ENCODE peak calls at places on chromosome 2, in six cellular contexts. V is AML-193; Z is stimulated activated CD4-positive, alpha-beta T cell treated with anti-CD3 and anti-CD28 coated beads, Interleukin-1b, Interleukin-23, amount 100 ng/mL, for 48 hours; U is LoVo; L is ELF-1; A is GM10248. B is an unnamed sample.

GRCh38 chr2:37582371-37582770 is 89.1 kb downstream of the CDC42EP3 start:
- DNase-seq in V (no peak), Z (no peak), U (no peak), L (no peak), A (no peak), B (no peak)

GRCh38 chr2:145431181-145431951 is 911.4 kb upstream of the ZEB2 start:
- DNase-seq in V (no peak), Z (no peak), U (no peak), L (peak; percentile 73), A (no peak), B (peak; percentile 56)

GRCh38 chr2:46460991-46461715 is 18.2 kb upstream of the TMEM247 start:
- DNase-seq in V (peak; percentile 66), Z (peak; percentile 70), U (peak; percentile 59), L (peak; percentile 87), A (peak; percentile 71), B (peak; percentile 75)

GRCh38 chr2:30958571-30959220 is 151.4 kb upstream of the CAPN13 start:
- DNase-seq in V (no peak), Z (no peak), U (no peak), L (peak; percentile 55), A (no peak), B (no peak)

GRCh38 chr2:163943403-163944356 is 207.9 kb upstream of the FIGN start:
- DNase-seq in V (no peak), Z (no peak), U (no peak), L (peak; percentile 69), A (no peak), B (no peak)

GRCh38 chr2:72146357-72147302 is 1.0 kb downstream of the CYP26B1 start:
- DNase-seq in V (no peak), Z (no peak), U (no peak), L (peak; percentile 22), A (peak; percentile 27), B (peak; percentile 10)

GRCh38 chr2:19747310-19748072 is 154.3 kb downstream of the TTC32 start:
- DNase-seq in V (no peak), Z (no peak), U (no peak), L (no peak), A (no peak), B (no peak)

GRCh38 chr2:189336276-189336975 is 104.8 kb upstream of the WDR75 start:
- DNase-seq in V (no peak), Z (no peak), U (no peak), L (no peak), A (no peak), B (no peak)

GRCh38 chr2:200242553-200242952 is 63.9 kb upstream of the SPATS2L start:
- DNase-seq in V (no peak), Z (no peak), U (no peak), L (no peak), A (no peak), B (no peak)

GRCh38 chr2:152100961-152101360 is 2.1 kb upstream of the CACNB4 start:
- DNase-seq in V (no peak), Z (no peak), U (no peak), L (no peak), A (no peak), B (no peak)

GRCh38 chr2:183927367-183928355 is 670.7 kb upstream of the ZNF804A start:
- DNase-seq in V (no peak), Z (no peak), U (no peak), L (no peak), A (no peak), B (peak; percentile 36)

GRCh38 chr2:236944561-236944960 is 141.1 kb upstream of the COPS8 start:
- DNase-seq in V (no peak), Z (no peak), U (no peak), L (no peak), A (no peak), B (no peak)